ENCODE peak calls at places on chromosomes 12 and 14, in four cellular contexts. One of them, this sample, is unnamed.

GRCh38 chr14:34931206-34931605 is 51.6 kb upstream of the SRP54 start:
- DNase-seq in IMR-90: peak; percentile 11
- DNase-seq in Peyer's patch: no peak
- DNase-seq in heart left ventricle: no peak
- DNase-seq in this sample: peak; percentile 9

GRCh38 chr14:59564356-59564755 is 12.3 kb downstream of the CCDC175 start:
- DNase-seq in Peyer's patch: no peak
- DNase-seq in IMR-90: no peak
- DNase-seq in heart left ventricle: no peak
- DNase-seq in this sample: no peak

GRCh38 chr12:42130670-42131402 is 13.8 kb downstream of the GXYLT1 start:
- DNase-seq in Peyer's patch: no peak
- DNase-seq in heart left ventricle: peak; percentile 57
- DNase-seq in IMR-90: peak; percentile 64
- DNase-seq in this sample: peak; percentile 17

GRCh38 chr14:38290601-38291190 is 34.8 kb upstream of the CLEC14A start:
- DNase-seq in heart left ventricle: no peak
- DNase-seq in Peyer's patch: no peak
- DNase-seq in IMR-90: peak; percentile 98
- DNase-seq in this sample: no peak

GRCh38 chr12:120496353-120497340 is 734 bp downstream of the DYNLL1 start:
- DNase-seq in IMR-90: peak; percentile 56
- DNase-seq in heart left ventricle: peak; percentile 76
- DNase-seq in Peyer's patch: peak; percentile 71
- DNase-seq in this sample: peak; percentile 51

GRCh38 chr12:95319694-95320331 is 102.2 kb downstream of the VEZT start:
- DNase-seq in Peyer's patch: no peak
- DNase-seq in heart left ventricle: no peak
- DNase-seq in IMR-90: peak; percentile 10
- DNase-seq in this sample: no peak

GRCh38 chr14:49314756-49315155 is 271.4 kb downstream of the RPS29 start:
- DNase-seq in heart left ventricle: no peak
- DNase-seq in Peyer's patch: no peak
- DNase-seq in IMR-90: no peak
- DNase-seq in this sample: no peak

GRCh38 chr14:64702493-64703392 is 1.5 kb upstream of the PLEKHG3 start:
- DNase-seq in IMR-90: no peak
- DNase-seq in heart left ventricle: peak; percentile 24
- DNase-seq in Peyer's patch: no peak
- DNase-seq in this sample: peak; percentile 81

GRCh38 chr12:104566244-104566993 is 109.7 kb downstream of the CHST11 start:
- DNase-seq in IMR-90: no peak
- DNase-seq in heart left ventricle: no peak
- DNase-seq in Peyer's patch: no peak
- DNase-seq in this sample: no peak

GRCh38 chr12:26838888-26839416 is 6.0 kb upstream of the ITPR2 start:
- DNase-seq in Peyer's patch: no peak
- DNase-seq in heart left ventricle: no peak
- DNase-seq in IMR-90: no peak
- DNase-seq in this sample: no peak

GRCh38 chr14:68395585-68395984 is 397.3 kb downstream of the ZFP36L1 start:
- DNase-seq in Peyer's patch: no peak
- DNase-seq in IMR-90: peak; percentile 76
- DNase-seq in heart left ventricle: peak; percentile 34
- DNase-seq in this sample: no peak

GRCh38 chr14:32986791-32987545 is 48.3 kb downstream of the NPAS3 start:
- DNase-seq in Peyer's patch: no peak
- DNase-seq in heart left ventricle: no peak
- DNase-seq in IMR-90: no peak
- DNase-seq in this sample: no peak

GRCh38 chr12:43898474-43898873 is 62.6 kb downstream of the TMEM117 start:
- DNase-seq in heart left ventricle: no peak
- DNase-seq in IMR-90: no peak
- DNase-seq in Peyer's patch: no peak
- DNase-seq in this sample: no peak

GRCh38 chr12:119659289-119659897 is 8.5 kb upstream of the PRKAB1 start:
- DNase-seq in IMR-90: peak; percentile 24
- DNase-seq in Peyer's patch: no peak
- DNase-seq in heart left ventricle: no peak
- DNase-seq in this sample: no peak

GRCh38 chr14:99531221-99532096 is 50.2 kb downstream of the CCNK start:
- DNase-seq in heart left ventricle: no peak
- DNase-seq in Peyer's patch: no peak
- DNase-seq in IMR-90: peak; percentile 81
- DNase-seq in this sample: no peak

GRCh38 chr12:52122904-52123303 is 43.4 kb downstream of the SMIM41 start:
- DNase-seq in IMR-90: no peak
- DNase-seq in heart left ventricle: no peak
- DNase-seq in Peyer's patch: no peak
- DNase-seq in this sample: no peak

GRCh38 chr12:122282066-122282465 is 15.8 kb upstream of the VPS33A start:
- DNase-seq in Peyer's patch: no peak
- DNase-seq in heart left ventricle: no peak
- DNase-seq in IMR-90: peak; percentile 87
- DNase-seq in this sample: no peak

GRCh38 chr12:66011731-66012130 is 118.8 kb downstream of the LLPH start:
- DNase-seq in IMR-90: peak; percentile 32
- DNase-seq in heart left ventricle: no peak
- DNase-seq in Peyer's patch: no peak
- DNase-seq in this sample: no peak

GRCh38 chr14:100787659-100788058 is 38.3 kb upstream of the MEG3 start:
- DNase-seq in IMR-90: no peak
- DNase-seq in heart left ventricle: peak; percentile 11
- DNase-seq in Peyer's patch: no peak
- DNase-seq in this sample: no peak

GRCh38 chr12:11092128-11092527 is at the start of gene TAS2R43:
- DNase-seq in heart left ventricle: no peak
- DNase-seq in IMR-90: no peak
- DNase-seq in Peyer's patch: no peak
- DNase-seq in this sample: no peak

GRCh38 chr12:84305144-84305543 is 607.5 kb downstream of the SLC6A15 start:
- DNase-seq in heart left ventricle: no peak
- DNase-seq in Peyer's patch: no peak
- DNase-seq in IMR-90: peak; percentile 60
- DNase-seq in this sample: no peak

GRCh38 chr12:122422769-122423257 is 344 bp upstream of the CLIP1 start:
- DNase-seq in Peyer's patch: peak; percentile 26
- DNase-seq in heart left ventricle: peak; percentile 39
- DNase-seq in IMR-90: peak; percentile 54
- DNase-seq in this sample: no peak

GRCh38 chr12:58541300-58541690 is 379.0 kb downstream of the LRIG3 start:
- DNase-seq in heart left ventricle: no peak
- DNase-seq in IMR-90: peak; percentile 10
- DNase-seq in Peyer's patch: no peak
- DNase-seq in this sample: no peak

GRCh38 chr12:119988788-119989618 is at the start of gene BICDL1:
- DNase-seq in IMR-90: peak; percentile 23
- DNase-seq in Peyer's patch: peak; percentile 99
- DNase-seq in heart left ventricle: no peak
- DNase-seq in this sample: peak; percentile 90

GRCh38 chr14:54048736-54049135 is 92.1 kb upstream of the BMP4 start:
- DNase-seq in Peyer's patch: no peak
- DNase-seq in heart left ventricle: no peak
- DNase-seq in IMR-90: no peak
- DNase-seq in this sample: no peak

GRCh38 chr14:59534361-59534987 is 42.1 kb downstream of the CCDC175 start:
- DNase-seq in IMR-90: peak; percentile 44
- DNase-seq in heart left ventricle: no peak
- DNase-seq in Peyer's patch: no peak
- DNase-seq in this sample: no peak

GRCh38 chr12:75979181-75979580 is 52.4 kb downstream of the PHLDA1 start:
- DNase-seq in Peyer's patch: no peak
- DNase-seq in heart left ventricle: no peak
- DNase-seq in IMR-90: peak; percentile 66
- DNase-seq in this sample: no peak

GRCh38 chr12:109458086-109458485 is 19.0 kb downstream of the KCTD10 start:
- DNase-seq in IMR-90: peak; percentile 84
- DNase-seq in Peyer's patch: no peak
- DNase-seq in heart left ventricle: no peak
- DNase-seq in this sample: no peak

GRCh38 chr12:27969011-27969900 is 3.3 kb downstream of the PTHLH start:
- DNase-seq in Peyer's patch: no peak
- DNase-seq in IMR-90: peak; percentile 29
- DNase-seq in heart left ventricle: peak; percentile 26
- DNase-seq in this sample: no peak

GRCh38 chr14:75350505-75351060 is 72.0 kb downstream of the FOS start:
- DNase-seq in heart left ventricle: no peak
- DNase-seq in Peyer's patch: no peak
- DNase-seq in IMR-90: no peak
- DNase-seq in this sample: no peak

GRCh38 chr14:31550589-31550988 is 10.6 kb upstream of the NUBPL start:
- DNase-seq in Peyer's patch: no peak
- DNase-seq in IMR-90: no peak
- DNase-seq in heart left ventricle: no peak
- DNase-seq in this sample: no peak

GRCh38 chr12:15234011-15234410 is 12.8 kb upstream of the RERG start:
- DNase-seq in heart left ventricle: no peak
- DNase-seq in IMR-90: no peak
- DNase-seq in Peyer's patch: no peak
- DNase-seq in this sample: no peak

GRCh38 chr12:107580750-107581529 is 104.7 kb upstream of the PWP1 start:
- DNase-seq in Peyer's patch: no peak
- DNase-seq in heart left ventricle: no peak
- DNase-seq in IMR-90: no peak
- DNase-seq in this sample: no peak

GRCh38 chr12:118467576-118467975 is 91.2 kb downstream of the SUDS3 start:
- DNase-seq in Peyer's patch: no peak
- DNase-seq in IMR-90: no peak
- DNase-seq in heart left ventricle: no peak
- DNase-seq in this sample: no peak

GRCh38 chr12:5402009-5402408 is 29.9 kb upstream of the NTF3 start:
- DNase-seq in heart left ventricle: no peak
- DNase-seq in IMR-90: no peak
- DNase-seq in Peyer's patch: no peak
- DNase-seq in this sample: no peak

DNA sequence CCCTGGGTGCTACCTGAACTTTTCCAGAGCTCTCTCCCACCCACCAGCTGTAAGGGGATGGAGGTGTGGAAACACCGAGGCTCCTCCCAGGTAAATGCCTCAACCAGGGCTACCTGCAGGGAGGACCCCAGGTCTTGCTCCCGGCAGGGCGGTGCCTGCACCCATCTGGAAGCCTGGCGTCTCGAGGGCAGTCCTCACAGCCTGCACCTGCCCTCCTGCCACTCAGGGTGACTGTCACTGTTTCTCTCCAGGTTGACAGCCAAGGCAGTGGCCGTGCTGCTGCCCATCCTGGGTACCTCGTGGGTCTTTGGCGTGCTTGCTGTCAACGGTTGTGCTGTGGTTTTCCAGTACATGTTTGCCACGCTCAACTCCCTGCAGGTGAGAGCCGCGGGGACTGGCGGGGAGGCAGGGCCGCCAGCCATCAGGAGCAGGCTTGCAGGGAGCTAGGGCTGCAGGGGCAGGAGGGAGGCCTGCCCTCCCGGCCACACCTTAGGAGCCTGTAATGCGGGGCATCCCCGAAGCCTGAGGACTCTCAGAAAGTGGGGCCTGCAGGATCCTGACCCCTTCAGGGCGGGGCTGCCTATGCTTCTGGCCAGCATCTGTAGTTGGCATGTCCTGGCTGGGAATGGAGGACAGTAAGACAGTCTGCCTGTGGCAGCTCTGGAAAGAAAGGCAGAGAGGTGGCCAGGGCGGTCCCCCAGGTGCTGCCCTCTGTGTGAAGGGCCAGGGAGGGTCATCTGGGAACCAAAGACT is 182.3 kb downstream of the ADGRD1 start:
- DNase-seq in Peyer's patch: no peak
- DNase-seq in heart left ventricle: no peak
- DNase-seq in IMR-90: no peak
- DNase-seq in this sample: no peak
- TF ChIP-seq POLR2A in Peyer's patch: no peak
- TF ChIP-seq POLR2A in heart left ventricle: no peak
- TF ChIP-seq POLR2A in IMR-90: no peak
- TF ChIP-seq POLR2A in this sample: no peak

DNA sequence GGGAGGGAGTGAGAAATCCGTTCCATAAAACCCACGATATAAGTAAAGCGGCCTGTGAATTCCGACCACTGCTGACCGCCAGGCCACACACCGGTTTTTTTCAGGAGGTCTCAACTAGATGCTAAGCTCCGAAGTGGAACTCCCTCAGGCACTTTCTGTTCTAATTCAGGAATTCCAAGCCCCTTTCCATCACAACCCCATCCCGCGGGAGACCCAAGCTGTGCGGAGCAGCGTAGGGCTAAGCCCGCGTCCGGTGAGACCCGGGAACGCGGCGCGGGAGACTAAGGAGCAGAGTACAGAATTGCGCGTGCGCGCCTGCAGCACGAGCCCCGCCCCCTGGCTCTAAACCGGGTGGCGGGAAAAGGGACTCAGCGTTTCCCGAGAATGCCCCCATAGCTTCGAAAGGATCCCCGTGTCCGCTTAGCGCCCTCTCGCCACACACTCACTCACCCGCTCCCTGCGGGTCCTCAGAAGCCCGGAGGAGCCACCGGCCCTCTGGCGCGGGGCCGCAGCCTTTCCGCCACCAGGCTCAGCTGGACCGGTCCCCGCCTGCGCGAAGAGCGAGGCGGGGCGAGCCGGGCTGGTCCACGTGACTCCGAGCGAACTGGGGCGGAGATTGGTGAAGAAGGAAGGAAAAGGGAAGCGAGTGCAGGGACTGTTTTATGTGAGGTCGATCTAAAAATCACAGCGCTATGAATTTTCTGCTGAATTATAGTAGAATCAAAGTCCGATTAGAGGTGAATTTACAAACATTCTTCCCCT is at the start of gene TIMELESS:
- DNase-seq in Peyer's patch: peak; percentile 87
- DNase-seq in heart left ventricle: peak; percentile 92
- DNase-seq in IMR-90: peak; percentile 81
- DNase-seq in this sample: peak; percentile 89
- TF ChIP-seq POLR2A in Peyer's patch: peak; percentile 47
- TF ChIP-seq POLR2A in heart left ventricle: peak; percentile 50
- TF ChIP-seq POLR2A in IMR-90: peak; percentile 69
- TF ChIP-seq POLR2A in this sample: peak; percentile 53

GRCh38 chr12:31835276-31835882 is 106.6 kb upstream of the AMN1 start:
- DNase-seq in heart left ventricle: no peak
- DNase-seq in Peyer's patch: no peak
- DNase-seq in IMR-90: no peak
- DNase-seq in this sample: no peak
- TF ChIP-seq POLR2A in heart left ventricle: no peak
- TF ChIP-seq POLR2A in Peyer's patch: no peak
- TF ChIP-seq POLR2A in IMR-90: no peak
- TF ChIP-seq POLR2A in this sample: no peak

GRCh38 chr12:48716493-48717251 is at the start of gene CCNT1:
- DNase-seq in heart left ventricle: peak; percentile 99
- DNase-seq in Peyer's patch: peak; percentile 97
- DNase-seq in IMR-90: peak; percentile 100
- DNase-seq in this sample: peak; percentile 97
- TF ChIP-seq POLR2A in heart left ventricle: peak; percentile 65
- TF ChIP-seq POLR2A in Peyer's patch: peak; percentile 74
- TF ChIP-seq POLR2A in IMR-90: peak; percentile 94
- TF ChIP-seq POLR2A in this sample: peak; percentile 16